ENCODE peak calls at places on chromosomes 2 and 18, in nine cellular contexts. Q is DND-41; B is CD4-positive, alpha-beta T cell; J is neural crest cell; G is GM20000; I is HFF-Myc; E is GM13976; P is progenitor cell of endocrine pancreas; U is left ventricle myocardium inferior. T is an unnamed sample.

GRCh38 chr2:75547345-75548035 is 13.2 kb downstream of the EVA1A start:
- DNase-seq in I (no peak), P (no peak), Q (no peak), G (no peak), E (no peak), B (no peak), U (no peak), J (no peak), T (no peak)

GRCh38 chr2:161915121-161915520 is 158.9 kb downstream of the DPP4 start:
- DNase-seq in Q (no peak), B (no peak), P (no peak), I (no peak), E (no peak), U (no peak), J (no peak), G (no peak), T (no peak)

GRCh38 chr2:156673271-156673615 is 237.1 kb downstream of the GPD2 start:
- DNase-seq in Q (no peak), P (no peak), G (no peak), I (no peak), U (no peak), B (no peak), J (no peak), E (no peak), T (no peak)

GRCh38 chr18:72935744-72936143 is 68.0 kb upstream of the NETO1 start:
- DNase-seq in E (no peak), G (no peak), P (no peak), J (no peak), B (no peak), I (no peak), Q (no peak), U (no peak), T (no peak)

GRCh38 chr18:74672371-74672770 is 74.7 kb downstream of the ZNF407 start:
- DNase-seq in J (no peak), E (no peak), P (no peak), I (no peak), B (no peak), Q (no peak), U (no peak), G (no peak), T (no peak)

GRCh38 chr2:147945660-147946059 is 74.9 kb downstream of the ORC4 start:
- DNase-seq in B (no peak), P (no peak), I (no peak), Q (no peak), G (no peak), U (no peak), E (no peak), J (no peak), T (no peak)

GRCh38 chr2:184532541-184532940 is 65.8 kb upstream of the ZNF804A start:
- DNase-seq in J (no peak), I (no peak), E (no peak), P (no peak), Q (no peak), G (no peak), B (no peak), U (no peak), T (no peak)

GRCh38 chr2:195658541-195658890 is 1.5 kb downstream of the SLC39A10 start:
- DNase-seq in I (peak; percentile 57), G (no peak), Q (peak; percentile 30), E (no peak), B (no peak), J (no peak), P (no peak), U (no peak), T (no peak)

GRCh38 chr2:165469417-165469816 is at the start of gene CSRNP3:
- DNase-seq in I (peak; percentile 72), B (no peak), G (no peak), P (peak; percentile 15), J (peak; percentile 41), E (no peak), Q (no peak), U (peak; percentile 41), T (peak; percentile 57)

GRCh38 chr2:208638059-208638458 is 231.5 kb downstream of the PTH2R start:
- DNase-seq in J (no peak), Q (no peak), I (no peak), G (no peak), U (no peak), E (no peak), P (no peak), B (no peak), T (no peak)

GRCh38 chr18:50816767-50817166 is 3.0 kb downstream of the MRO start:
- DNase-seq in B (no peak), G (no peak), U (no peak), I (no peak), Q (no peak), P (no peak), E (peak; percentile 37), J (no peak), T (peak; percentile 30)

GRCh38 chr2:166384774-166385173 is 9.0 kb upstream of the SCN9A start:
- DNase-seq in Q (no peak), G (no peak), I (no peak), E (no peak), J (no peak), U (no peak), P (no peak), B (no peak), T (no peak)

GRCh38 chr2:136058262-136058661 is 59.7 kb downstream of the CXCR4 start:
- DNase-seq in J (no peak), I (no peak), P (no peak), Q (no peak), B (no peak), E (no peak), G (no peak), U (no peak), T (no peak)

GRCh38 chr2:1673160-1673944 is 71.0 kb downstream of the PXDN start:
- DNase-seq in U (no peak), P (no peak), J (no peak), Q (no peak), I (no peak), G (no peak), B (no peak), E (no peak), T (no peak)

GRCh38 chr2:72988041-72988440 is 70.7 kb downstream of the EMX1 start:
- DNase-seq in P (no peak), B (no peak), U (no peak), G (no peak), I (no peak), E (no peak), Q (no peak), J (no peak), T (no peak)
- TF ChIP-seq CTCF in P (no peak), B (no peak), U (no peak), G (no peak), I (no peak), E (no peak), Q (no peak), J (no peak), T (no peak)

DNA sequence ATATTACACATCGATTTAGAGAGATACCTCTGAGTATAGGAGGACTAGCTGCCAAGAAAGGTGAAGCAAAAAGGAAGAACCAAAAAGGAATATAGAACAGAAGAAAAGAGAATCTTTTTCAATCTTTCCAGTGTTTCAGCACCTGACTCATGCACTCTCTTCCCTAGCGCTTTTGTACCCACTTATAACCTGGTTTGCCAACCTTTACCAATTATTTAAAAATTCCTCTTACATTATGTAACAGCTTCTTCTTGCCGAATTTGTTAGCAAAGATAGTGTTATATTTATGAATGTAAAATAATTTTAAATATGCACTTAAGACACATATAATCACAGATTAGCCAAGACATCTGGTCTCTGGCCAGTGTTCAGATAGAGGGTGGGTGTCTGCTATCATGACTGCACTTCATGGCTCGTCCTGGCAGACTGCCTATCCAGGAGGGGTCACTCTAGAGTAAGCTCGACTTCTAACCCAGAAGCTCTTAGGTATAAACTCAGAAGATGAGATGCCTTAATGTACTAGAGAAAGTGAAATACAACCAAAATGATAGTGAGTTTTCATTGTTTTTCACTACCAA is 122.9 kb downstream of the ATAD2B start:
- DNase-seq in J (no peak), U (peak; percentile 31), B (no peak), P (no peak), G (no peak), Q (peak; percentile 23), I (peak; percentile 4), E (no peak), T (no peak)
- TF ChIP-seq CTCF in J (peak; percentile 21), U (peak; percentile 28), B (no peak), P (peak; percentile 10), G (no peak), Q (peak; percentile 44), I (peak; percentile 52), E (no peak), T (peak; percentile 18)

GRCh38 chr2:44295636-44296359 is 20.5 kb downstream of the SLC3A1 start:
- DNase-seq in B (no peak), P (no peak), J (no peak), E (no peak), U (no peak), G (no peak), Q (peak; percentile 9), I (no peak), T (no peak)
- TF ChIP-seq CTCF in B (no peak), P (peak; percentile 18), J (peak; percentile 32), E (no peak), U (no peak), G (peak; percentile 13), Q (peak; percentile 33), I (peak; percentile 15), T (no peak)

GRCh38 chr2:105118960-105119359 is 81.1 kb downstream of the MRPS9 start:
- DNase-seq in I (no peak), Q (no peak), P (peak; percentile 31), U (no peak), G (no peak), E (no peak), B (no peak), J (peak; percentile 40), T (peak; percentile 58)
- TF ChIP-seq CTCF in I (peak; percentile 42), Q (peak; percentile 15), P (peak; percentile 55), U (peak; percentile 13), G (no peak), E (no peak), B (no peak), J (peak; percentile 53), T (peak; percentile 51)

GRCh38 chr2:70995227-70995729 is 605 bp upstream of the TEX261 start:
- DNase-seq in Q (peak; percentile 29), U (no peak), E (peak; percentile 72), I (peak; percentile 16), J (no peak), G (peak; percentile 74), P (no peak), B (peak; percentile 38), T (peak; percentile 35)
- TF ChIP-seq CTCF in Q (peak; percentile 32), U (peak; percentile 17), E (no peak), I (peak; percentile 28), J (peak; percentile 58), G (no peak), P (peak; percentile 55), B (peak; percentile 58), T (no peak)

DNA sequence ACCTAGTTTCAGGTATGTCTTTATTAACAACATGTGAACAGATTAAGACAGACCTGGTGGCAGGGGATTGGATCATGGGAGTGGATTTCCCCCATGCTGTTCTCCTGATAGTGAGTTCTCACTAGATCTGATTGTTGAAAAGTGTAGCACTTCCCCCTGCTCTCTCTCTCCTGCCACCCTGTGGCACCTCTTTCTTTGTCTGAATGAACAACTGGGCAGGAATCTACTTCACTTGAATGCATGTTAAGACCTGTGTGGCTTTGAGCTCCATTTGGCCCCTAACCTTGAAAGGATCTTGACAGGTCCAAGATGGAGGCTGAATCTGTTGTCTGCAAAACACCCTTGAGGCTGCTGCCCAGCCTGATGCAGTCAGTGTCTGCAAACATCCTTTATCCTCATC is 194.4 kb downstream of the RNF144A start:
- DNase-seq in G (no peak), J (no peak), I (no peak), U (no peak), E (no peak), Q (no peak), B (no peak), P (no peak), T (no peak)
- TF ChIP-seq CTCF in G (no peak), J (no peak), I (peak; percentile 8), U (peak; percentile 19), E (no peak), Q (no peak), B (no peak), P (no peak), T (no peak)

GRCh38 chr2:54107903-54108615 is 7.4 kb upstream of the ACYP2 start:
- DNase-seq in U (no peak), I (no peak), Q (no peak), B (no peak), P (no peak), G (no peak), E (no peak), J (no peak), T (no peak)
- TF ChIP-seq CTCF in U (no peak), I (no peak), Q (no peak), B (no peak), P (no peak), G (no peak), E (no peak), J (no peak), T (no peak)

T was measured in nephron progenitor cell.